ENCODE peak calls at places on chromosomes 5 and 9, in ten cellular contexts. K is T47D; R is CD4-positive, alpha-beta memory T cell; M is activated CD8-positive, alpha-beta memory T cell treated with anti-CD3 and anti-CD28 coated beads, Interleukin-2, amount 50 U/mL, for 48 hours; J is HT1080; S is skeletal muscle cell; P is RCC 7860; Y is GM23338; C is ovary; H is Caki2. F is an unnamed sample.

GRCh38 chr9:96209407-96210031 is 92.5 kb downstream of the HSD17B3 start:
- DNase-seq in S (peak; percentile 67), M (peak; percentile 20), P (no peak), J (peak; percentile 11), H (peak; percentile 10), C (peak; percentile 45), R (no peak), K (no peak), Y (no peak), F (no peak)

GRCh38 chr5:53917095-53917494 is 356.7 kb downstream of the NDUFS4 start:
- DNase-seq in J (peak; percentile 34), K (no peak), P (no peak), C (no peak), S (no peak), H (peak; percentile 1), R (no peak), M (no peak), Y (peak; percentile 18), F (no peak)

GRCh38 chr5:138273834-138274188 is 610 bp downstream of the GFRA3 start:
- DNase-seq in M (no peak), S (no peak), K (no peak), P (no peak), H (no peak), R (no peak), C (no peak), Y (no peak), J (no peak), F (no peak)

GRCh38 chr5:81779125-81779934 is 28.4 kb upstream of the SSBP2 start:
- DNase-seq in S (no peak), R (peak; percentile 40), K (peak; percentile 69), Y (no peak), C (peak; percentile 38), H (no peak), J (peak; percentile 45), M (peak; percentile 68), P (no peak), F (peak; percentile 81)

GRCh38 chr5:3027866-3028635 is 276.6 kb upstream of the IRX2 start:
- DNase-seq in P (no peak), K (no peak), S (no peak), H (no peak), J (no peak), Y (no peak), R (no peak), M (no peak), C (no peak), F (no peak)

GRCh38 chr9:117116084-117116483 is 298.8 kb downstream of the ASTN2 start:
- DNase-seq in M (no peak), P (no peak), Y (no peak), S (no peak), H (no peak), K (no peak), J (no peak), C (no peak), R (no peak), F (no peak)

GRCh38 chr9:131951905-131952304 is 127.8 kb downstream of the MED27 start:
- DNase-seq in K (peak; percentile 30), Y (no peak), S (peak; percentile 19), H (no peak), M (no peak), R (no peak), J (peak; percentile 6), P (no peak), C (no peak), F (peak; percentile 73)

GRCh38 chr5:61055434-61056006 is 106.7 kb downstream of the SMIM15 start:
- DNase-seq in Y (peak; percentile 63), J (peak; percentile 50), C (no peak), H (peak; percentile 44), M (no peak), P (peak; percentile 6), S (no peak), K (peak; percentile 74), R (peak; percentile 22), F (no peak)

GRCh38 chr9:136618578-136619547 is 43.9 kb upstream of the EGFL7 start:
- DNase-seq in S (no peak), H (no peak), Y (no peak), C (no peak), K (no peak), R (no peak), P (no peak), J (no peak), M (no peak), F (no peak)

GRCh38 chr5:158465379-158465972 is 606.5 kb upstream of the CLINT1 start:
- DNase-seq in K (no peak), P (no peak), H (no peak), C (no peak), Y (no peak), R (no peak), J (no peak), M (no peak), S (no peak), F (no peak)

GRCh38 chr9:105373723-105374122 is 74.1 kb upstream of the FSD1L start:
- DNase-seq in C (no peak), R (no peak), P (no peak), S (no peak), Y (no peak), M (no peak), K (peak; percentile 15), J (no peak), H (peak; percentile 5), F (no peak)

GRCh38 chr5:51961154-51961562 is 577.9 kb downstream of the ISL1 start:
- DNase-seq in H (no peak), Y (peak; percentile 12), K (no peak), S (no peak), M (no peak), R (no peak), J (no peak), P (no peak), C (no peak), F (no peak)

GRCh38 chr9:98240475-98240874 is 15.0 kb downstream of the TBC1D2 start:
- DNase-seq in S (no peak), C (no peak), Y (no peak), P (no peak), J (no peak), M (no peak), K (no peak), R (no peak), H (no peak), F (no peak)

GRCh38 chr5:28217695-28218094 is 1179.3 kb upstream of the CDH9 start:
- DNase-seq in R (no peak), J (no peak), P (no peak), M (no peak), C (no peak), K (no peak), S (no peak), H (no peak), Y (no peak), F (no peak)

GRCh38 chr5:61071565-61071964 is 90.7 kb downstream of the SMIM15 start:
- DNase-seq in P (no peak), S (no peak), R (no peak), Y (peak; percentile 31), C (no peak), K (no peak), J (no peak), M (no peak), H (no peak), F (no peak)

GRCh38 chr5:37816883-37817282 is 23.0 kb downstream of the GDNF start:
- DNase-seq in K (no peak), Y (no peak), P (no peak), C (no peak), H (no peak), R (no peak), J (no peak), M (no peak), S (no peak), F (no peak)

GRCh38 chr5:93273176-93273575 is 307.8 kb downstream of the NR2F1-AS1 start:
- DNase-seq in C (no peak), P (peak; percentile 57), K (no peak), S (peak; percentile 33), Y (no peak), J (peak; percentile 76), M (no peak), R (no peak), H (no peak), F (no peak)

GRCh38 chr9:91246842-91247241 is 114.9 kb downstream of the AUH start:
- DNase-seq in S (no peak), K (no peak), M (no peak), R (no peak), H (no peak), P (no peak), C (no peak), Y (no peak), J (peak; percentile 9), F (no peak)

GRCh38 chr5:172496671-172497371 is 42.5 kb upstream of the SH3PXD2B start:
- DNase-seq in J (no peak), K (no peak), M (peak; percentile 20), C (peak; percentile 48), H (no peak), R (no peak), P (no peak), Y (no peak), S (peak; percentile 11), F (peak; percentile 56)

GRCh38 chr5:32810812-32811211 is 99.7 kb downstream of the NPR3 start:
- DNase-seq in H (no peak), C (no peak), P (no peak), K (peak; percentile 69), J (no peak), S (peak; percentile 97), Y (no peak), R (no peak), M (no peak), F (no peak)

GRCh38 chr5:108251350-108251749 is 130.5 kb downstream of the FBXL17 start:
- DNase-seq in S (no peak), R (no peak), M (no peak), Y (no peak), J (no peak), H (no peak), K (peak; percentile 39), P (no peak), C (no peak), F (no peak)

GRCh38 chr5:74232281-74232680 is 408.2 kb downstream of the ENC1 start:
- DNase-seq in C (no peak), J (peak; percentile 83), K (no peak), S (peak; percentile 92), P (peak; percentile 76), H (peak; percentile 30), M (no peak), Y (no peak), R (no peak), F (no peak)

GRCh38 chr5:109329296-109330252 is 80.2 kb downstream of the PJA2 start:
- DNase-seq in S (peak; percentile 72), C (no peak), Y (no peak), P (no peak), R (no peak), J (peak; percentile 47), M (no peak), H (no peak), K (no peak), F (no peak)

GRCh38 chr5:4905674-4906528 is 234.2 kb upstream of the ADAMTS16 start:
- DNase-seq in S (no peak), Y (peak; percentile 71), M (no peak), H (no peak), P (peak; percentile 29), C (peak; percentile 80), J (peak; percentile 24), K (no peak), R (no peak), F (peak; percentile 72)

GRCh38 chr9:116800885-116801284 is 113.8 kb downstream of the TRIM32 start:
- DNase-seq in K (no peak), Y (peak; percentile 80), S (no peak), H (no peak), R (no peak), P (no peak), M (no peak), J (peak; percentile 20), C (no peak), F (no peak)

GRCh38 chr5:80198399-80198798 is 57.4 kb downstream of the SERINC5 start:
- DNase-seq in H (no peak), J (no peak), K (no peak), M (no peak), C (no peak), R (no peak), Y (no peak), P (no peak), S (no peak), F (peak; percentile 80)

GRCh38 chr5:111308951-111309350 is 84.8 kb downstream of the CAMK4 start:
- DNase-seq in Y (peak; percentile 49), M (no peak), H (no peak), J (no peak), C (no peak), P (no peak), K (peak; percentile 21), S (no peak), R (no peak), F (no peak)

GRCh38 chr9:93205045-93205768 is 21.3 kb downstream of the WNK2 start:
- DNase-seq in P (no peak), M (no peak), S (no peak), K (no peak), J (no peak), Y (no peak), H (no peak), C (peak; percentile 58), R (no peak), F (no peak)